ENCODE peak calls at places on chromosomes 4 and X, in seven cellular contexts. One of them, this sample, is unnamed.
A peak's percentile ranks its signal among the peaks of the same experiment; 100 is the strongest.

GRCh38 chr4:119300388-119301131 is 21.4 kb downstream of the FABP2 start:
- DNase-seq in sciatic nerve: peak; percentile 96
- DNase-seq in stimulated activated naive CD4-positive, alpha-beta T cell: no peak
- DNase-seq in EH: peak; percentile 94
- DNase-seq in T-helper 2 cell: peak; percentile 82
- DNase-seq in effector memory CD8-positive, alpha-beta T cell: peak; percentile 86
- DNase-seq in glutamatergic neuron: peak; percentile 94
- DNase-seq in this sample: peak; percentile 99

GRCh38 chr4:4494882-4495281 is 47.0 kb downstream of the STX18 start:
- DNase-seq in T-helper 2 cell: no peak
- DNase-seq in EH: no peak
- DNase-seq in effector memory CD8-positive, alpha-beta T cell: no peak
- DNase-seq in stimulated activated naive CD4-positive, alpha-beta T cell: no peak
- DNase-seq in glutamatergic neuron: no peak
- DNase-seq in sciatic nerve: no peak
- DNase-seq in this sample: no peak

GRCh38 chr4:124907881-124908280 is 195.3 kb upstream of the ANKRD50 start:
- DNase-seq in sciatic nerve: no peak
- DNase-seq in stimulated activated naive CD4-positive, alpha-beta T cell: no peak
- DNase-seq in T-helper 2 cell: no peak
- DNase-seq in EH: peak; percentile 84
- DNase-seq in glutamatergic neuron: no peak
- DNase-seq in effector memory CD8-positive, alpha-beta T cell: no peak
- DNase-seq in this sample: no peak

GRCh38 chr4:132227349-132228165 is 921.5 kb upstream of the PCDH10 start:
- DNase-seq in effector memory CD8-positive, alpha-beta T cell: no peak
- DNase-seq in stimulated activated naive CD4-positive, alpha-beta T cell: no peak
- DNase-seq in EH: peak; percentile 2
- DNase-seq in sciatic nerve: no peak
- DNase-seq in glutamatergic neuron: peak; percentile 78
- DNase-seq in T-helper 2 cell: no peak
- DNase-seq in this sample: peak; percentile 85

GRCh38 chr4:74374561-74375327 is 9.8 kb downstream of the EREG start:
- DNase-seq in effector memory CD8-positive, alpha-beta T cell: no peak
- DNase-seq in EH: peak; percentile 91
- DNase-seq in sciatic nerve: no peak
- DNase-seq in glutamatergic neuron: no peak
- DNase-seq in stimulated activated naive CD4-positive, alpha-beta T cell: no peak
- DNase-seq in T-helper 2 cell: no peak
- DNase-seq in this sample: no peak

GRCh38 chrX:132665676-132666075 is 176.8 kb upstream of the MBNL3 start:
- DNase-seq in effector memory CD8-positive, alpha-beta T cell: no peak
- DNase-seq in T-helper 2 cell: no peak
- DNase-seq in EH: no peak
- DNase-seq in glutamatergic neuron: no peak
- DNase-seq in sciatic nerve: no peak
- DNase-seq in stimulated activated naive CD4-positive, alpha-beta T cell: no peak
- DNase-seq in this sample: no peak

GRCh38 chr4:56704074-56704473 is 23.0 kb upstream of the HOPX start:
- DNase-seq in T-helper 2 cell: no peak
- DNase-seq in EH: no peak
- DNase-seq in stimulated activated naive CD4-positive, alpha-beta T cell: no peak
- DNase-seq in effector memory CD8-positive, alpha-beta T cell: no peak
- DNase-seq in sciatic nerve: no peak
- DNase-seq in glutamatergic neuron: no peak
- DNase-seq in this sample: no peak

GRCh38 chr4:19774690-19775256 is 476.9 kb upstream of the SLIT2 start:
- DNase-seq in T-helper 2 cell: no peak
- DNase-seq in effector memory CD8-positive, alpha-beta T cell: no peak
- DNase-seq in glutamatergic neuron: no peak
- DNase-seq in EH: peak; percentile 35
- DNase-seq in stimulated activated naive CD4-positive, alpha-beta T cell: no peak
- DNase-seq in sciatic nerve: no peak
- DNase-seq in this sample: no peak

GRCh38 chrX:123254457-123254856 is 70.4 kb downstream of the GRIA3 start:
- DNase-seq in T-helper 2 cell: no peak
- DNase-seq in effector memory CD8-positive, alpha-beta T cell: no peak
- DNase-seq in sciatic nerve: no peak
- DNase-seq in stimulated activated naive CD4-positive, alpha-beta T cell: no peak
- DNase-seq in EH: no peak
- DNase-seq in glutamatergic neuron: no peak
- DNase-seq in this sample: no peak

GRCh38 chr4:38856046-38856445 is 571 bp downstream of the TLR6 start:
- DNase-seq in sciatic nerve: no peak
- DNase-seq in glutamatergic neuron: no peak
- DNase-seq in effector memory CD8-positive, alpha-beta T cell: no peak
- DNase-seq in EH: no peak
- DNase-seq in T-helper 2 cell: no peak
- DNase-seq in stimulated activated naive CD4-positive, alpha-beta T cell: no peak
- DNase-seq in this sample: no peak

GRCh38 chr4:41480985-41481384 is 57.0 kb upstream of the LIMCH1 start:
- DNase-seq in T-helper 2 cell: no peak
- DNase-seq in sciatic nerve: no peak
- DNase-seq in EH: no peak
- DNase-seq in effector memory CD8-positive, alpha-beta T cell: no peak
- DNase-seq in stimulated activated naive CD4-positive, alpha-beta T cell: no peak
- DNase-seq in glutamatergic neuron: no peak
- DNase-seq in this sample: no peak

GRCh38 chrX:132592880-132593279 is 104.0 kb upstream of the MBNL3 start:
- DNase-seq in effector memory CD8-positive, alpha-beta T cell: peak; percentile 1
- DNase-seq in EH: no peak
- DNase-seq in sciatic nerve: no peak
- DNase-seq in stimulated activated naive CD4-positive, alpha-beta T cell: peak; percentile 6
- DNase-seq in T-helper 2 cell: no peak
- DNase-seq in glutamatergic neuron: no peak
- DNase-seq in this sample: peak; percentile 54

GRCh38 chrX:151019837-151020236 is 36.7 kb downstream of the HMGB3 start:
- DNase-seq in stimulated activated naive CD4-positive, alpha-beta T cell: no peak
- DNase-seq in effector memory CD8-positive, alpha-beta T cell: no peak
- DNase-seq in EH: peak; percentile 65
- DNase-seq in T-helper 2 cell: no peak
- DNase-seq in glutamatergic neuron: no peak
- DNase-seq in sciatic nerve: no peak
- DNase-seq in this sample: no peak

GRCh38 chr4:42750091-42750490 is 93.2 kb upstream of the ATP8A1 start:
- DNase-seq in T-helper 2 cell: no peak
- DNase-seq in EH: no peak
- DNase-seq in effector memory CD8-positive, alpha-beta T cell: peak; percentile 43
- DNase-seq in glutamatergic neuron: no peak
- DNase-seq in sciatic nerve: no peak
- DNase-seq in stimulated activated naive CD4-positive, alpha-beta T cell: peak; percentile 38
- DNase-seq in this sample: no peak

GRCh38 chrX:118675336-118675965 is 52.0 kb upstream of the IL13RA1 start:
- DNase-seq in glutamatergic neuron: no peak
- DNase-seq in T-helper 2 cell: no peak
- DNase-seq in sciatic nerve: no peak
- DNase-seq in stimulated activated naive CD4-positive, alpha-beta T cell: no peak
- DNase-seq in EH: no peak
- DNase-seq in effector memory CD8-positive, alpha-beta T cell: no peak
- DNase-seq in this sample: no peak